ENCODE peak calls at places on chromosomes 6 and 20, in five cellular contexts. Z, R, Y, O and F are unnamed samples.

GRCh38 chr6:151425561-151425960 is 26.4 kb downstream of the RMND1 start:
- DNase-seq in Z (peak), R (no peak), Y (no peak), O (no peak), F (no peak)

GRCh38 chr6:163262080-163262479 is 152.4 kb upstream of the QKI start:
- DNase-seq in Z (no peak), R (no peak), Y (no peak), O (no peak), F (no peak)

GRCh38 chr6:95142661-95143060 is 434.7 kb upstream of the MANEA start:
- DNase-seq in Z (no peak), R (no peak), Y (no peak), O (no peak), F (no peak)

GRCh38 chr6:36754582-36755434 is 57.2 kb downstream of the RAB44 start:
- DNase-seq in Z (no peak), R (no peak), Y (no peak), O (no peak), F (no peak)

GRCh38 chr20:50191065-50191565 is 485 bp downstream of the CEBPB start:
- DNase-seq in Z (peak), R (no peak), Y (peak), O (peak), F (no peak)

GRCh38 chr6:67175091-67175490 is 1460.0 kb upstream of the ADGRB3 start:
- DNase-seq in Z (no peak), R (no peak), Y (no peak), O (no peak), F (no peak)

GRCh38 chr6:26594730-26595632 is 1.8 kb upstream of the ABT1 start:
- DNase-seq in Z (peak), R (no peak), Y (peak), O (no peak), F (no peak)

GRCh38 chr20:12201289-12201991 is 283.7 kb downstream of the BTBD3 start:
- DNase-seq in Z (peak), R (no peak), Y (no peak), O (no peak), F (no peak)

GRCh38 chr6:153032255-153032882 is 29.9 kb upstream of the MTRF1L start:
- DNase-seq in Z (peak), R (no peak), Y (peak), O (no peak), F (no peak)

GRCh38 chr20:13875265-13875811 is 90.5 kb downstream of the NDUFAF5 start:
- DNase-seq in Z (no peak), R (no peak), Y (no peak), O (no peak), F (no peak)

GRCh38 chr6:148513145-148514071 is 170.8 kb downstream of the SASH1 start:
- DNase-seq in Z (no peak), R (peak), Y (peak), O (no peak), F (no peak)

GRCh38 chr6:2940010-2940850 is 31.1 kb downstream of the SERPINB6 start:
- DNase-seq in Z (no peak), R (no peak), Y (no peak), O (no peak), F (no peak)

GRCh38 chr6:157674061-157674460 is 149.0 kb upstream of the SNX9 start:
- DNase-seq in Z (no peak), R (no peak), Y (no peak), O (no peak), F (no peak)

GRCh38 chr6:125117818-125118217 is 35.8 kb upstream of the TPD52L1 start:
- DNase-seq in Z (peak), R (no peak), Y (no peak), O (no peak), F (no peak)

GRCh38 chr6:106063448-106063850 is 22.7 kb upstream of the PRDM1 start:
- DNase-seq in Z (peak), R (no peak), Y (peak), O (no peak), F (no peak)

GRCh38 chr6:105424177-105424783 is 21.4 kb upstream of the PREP start:
- DNase-seq in Z (peak), R (no peak), Y (peak), O (peak), F (peak)

GRCh38 chr6:142985286-142985685 is 40.3 kb upstream of the HIVEP2 start:
- DNase-seq in Z (no peak), R (no peak), Y (no peak), O (no peak), F (no peak)

GRCh38 chr6:52216932-52217331 is 27.4 kb downstream of the IL17F start:
- DNase-seq in Z (no peak), R (no peak), Y (no peak), O (no peak), F (no peak)

DNA sequence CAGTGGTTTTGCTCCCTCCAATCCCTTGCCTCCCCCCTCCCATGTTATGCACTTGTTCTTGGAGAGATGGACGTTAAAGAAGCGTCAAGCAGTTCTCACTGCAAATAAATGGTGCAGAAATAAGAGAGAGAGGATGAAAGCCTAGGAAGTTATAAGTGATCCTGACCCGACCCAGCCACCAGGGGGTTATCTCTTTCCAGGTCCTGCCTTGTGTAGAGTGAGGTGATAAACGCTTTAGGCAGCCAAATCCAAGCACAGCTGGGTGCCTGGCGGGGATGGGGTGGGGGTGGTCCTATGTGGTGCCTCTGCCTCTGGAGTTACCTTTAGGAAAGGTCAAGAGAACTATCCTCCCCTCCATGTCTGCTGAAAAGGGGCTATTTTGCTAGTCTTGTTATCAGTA is 9.1 kb upstream of the TFAP2A start:
- DNase-seq in Z (no peak), R (no peak), Y (no peak), O (no peak), F (no peak)
- TF ChIP-seq CTCF in Z (peak), R (no peak), Y (peak), O (peak), F (peak)

GRCh38 chr20:40672095-40672494 is 16.9 kb downstream of the MAFB start:
- DNase-seq in Z (no peak), R (no peak), Y (no peak), O (no peak), F (no peak)

GRCh38 chr20:40667503-40667902 is 21.5 kb downstream of the MAFB start:
- DNase-seq in Z (no peak), R (no peak), Y (no peak), O (no peak), F (no peak)

GRCh38 chr20:40669692-40670091 is 19.3 kb downstream of the MAFB start:
- DNase-seq in Z (no peak), R (no peak), Y (no peak), O (no peak), F (no peak)

GRCh38 chr20:40668449-40669228 is 20.4 kb downstream of the MAFB start:
- DNase-seq in Z (peak), R (no peak), Y (no peak), O (no peak), F (no peak)

GRCh38 chr20:40670251-40670650 is 18.8 kb downstream of the MAFB start:
- DNase-seq in Z (no peak), R (no peak), Y (no peak), O (no peak), F (no peak)
- TF ChIP-seq CTCF in Z (no peak), R (no peak), Y (peak), O (no peak), F (no peak)

GRCh38 chr6:32718879-32719278 is 22.3 kb upstream of the HLA-DQA2 start:
- DNase-seq in Z (peak), R (no peak), Y (no peak), O (no peak), F (no peak)
- TF ChIP-seq CTCF in Z (no peak), R (no peak), Y (no peak), O (no peak), F (no peak)

DNA sequence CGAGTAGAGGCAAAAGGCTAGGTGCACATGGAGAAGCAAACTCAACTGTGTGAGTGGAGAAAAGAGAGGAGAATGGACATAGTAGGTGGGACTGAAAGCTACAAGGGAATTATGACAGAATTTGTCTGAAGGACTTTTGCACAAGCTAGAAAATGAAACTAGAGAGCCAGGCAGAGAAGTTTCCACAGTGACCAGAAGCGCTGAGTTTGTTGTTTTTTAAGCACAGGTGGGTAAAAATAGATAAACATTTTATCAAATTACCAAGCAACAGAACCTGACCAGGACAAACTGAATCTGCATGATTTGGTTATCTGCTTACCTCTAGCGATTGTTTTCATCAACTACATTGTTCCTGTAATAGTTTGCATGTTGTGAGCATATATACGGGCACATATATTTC is 38.6 kb downstream of the SMLR1 start:
- DNase-seq in Z (no peak), R (no peak), Y (no peak), O (no peak), F (no peak)
- TF ChIP-seq CTCF in Z (no peak), R (no peak), Y (no peak), O (no peak), F (no peak)

DNA sequence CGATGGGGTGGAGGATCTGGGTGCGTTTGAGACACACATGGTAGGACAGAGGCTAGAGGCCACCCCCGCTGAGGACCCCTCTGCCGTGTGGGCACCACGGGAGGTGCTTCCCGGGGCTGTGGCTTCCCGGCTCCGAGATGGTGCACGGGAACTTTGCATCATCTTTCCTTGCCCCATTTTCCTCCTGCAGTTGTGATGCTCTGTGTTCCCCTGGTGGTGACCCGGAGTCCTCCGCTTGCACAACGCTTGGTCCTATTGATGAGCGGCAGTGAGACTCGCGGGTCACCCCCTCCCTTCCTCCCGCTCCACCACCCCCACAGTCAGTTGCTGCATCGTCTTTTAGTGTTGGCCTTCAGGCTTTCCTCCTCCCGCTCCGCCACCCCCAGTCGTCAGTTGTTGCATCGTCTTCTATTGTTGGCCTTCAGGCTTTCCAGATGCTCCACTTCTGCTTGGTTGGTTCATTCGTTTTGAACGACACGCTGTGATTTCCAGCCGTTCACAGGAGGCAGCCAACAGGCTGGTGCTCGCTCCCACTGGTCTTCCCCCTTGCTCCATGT is 37.3 kb downstream of the PYGB start:
- DNase-seq in Z (no peak), R (peak), Y (no peak), O (peak), F (no peak)
- TF ChIP-seq CTCF in Z (no peak), R (no peak), Y (peak), O (no peak), F (peak)